ENCODE peak calls at places on chromosomes 3 and 15, in eight cellular contexts. One of them, this sample, is unnamed.

GRCh38 chr15:34154725-34155204 is 52.9 kb downstream of the PGBD4 start:
- DNase-seq in stimulated activated CD4-positive, alpha-beta T cell treated with anti-CD3 and anti-CD28 coated beads, Interleukin-4, amount 100 ng/mL, for 24 hours: peak
- DNase-seq in cardiac fibroblast: peak
- DNase-seq in SW 1271: peak
- DNase-seq in GM06990: peak
- DNase-seq in G401: no peak
- DNase-seq in type B pancreatic cell: no peak
- DNase-seq in head of caudate nucleus: no peak
- DNase-seq in this sample: no peak

GRCh38 chr15:95296626-95297025 is 1033.9 kb upstream of the NR2F2 start:
- DNase-seq in cardiac fibroblast: no peak
- DNase-seq in GM06990: no peak
- DNase-seq in type B pancreatic cell: no peak
- DNase-seq in stimulated activated CD4-positive, alpha-beta T cell treated with anti-CD3 and anti-CD28 coated beads, Interleukin-4, amount 100 ng/mL, for 24 hours: no peak
- DNase-seq in head of caudate nucleus: no peak
- DNase-seq in SW 1271: no peak
- DNase-seq in G401: no peak
- DNase-seq in this sample: no peak

GRCh38 chr15:57541805-57542504 is 49.7 kb upstream of the MYZAP start:
- DNase-seq in G401: peak
- DNase-seq in type B pancreatic cell: no peak
- DNase-seq in head of caudate nucleus: peak
- DNase-seq in SW 1271: peak
- DNase-seq in cardiac fibroblast: peak
- DNase-seq in GM06990: no peak
- DNase-seq in stimulated activated CD4-positive, alpha-beta T cell treated with anti-CD3 and anti-CD28 coated beads, Interleukin-4, amount 100 ng/mL, for 24 hours: peak
- DNase-seq in this sample: peak

GRCh38 chr3:32176989-32177701 is 61.3 kb upstream of the CMTM8 start:
- DNase-seq in G401: peak
- DNase-seq in GM06990: no peak
- DNase-seq in head of caudate nucleus: no peak
- DNase-seq in SW 1271: peak
- DNase-seq in stimulated activated CD4-positive, alpha-beta T cell treated with anti-CD3 and anti-CD28 coated beads, Interleukin-4, amount 100 ng/mL, for 24 hours: peak
- DNase-seq in type B pancreatic cell: no peak
- DNase-seq in cardiac fibroblast: peak
- DNase-seq in this sample: no peak

GRCh38 chr15:69727257-69727924 is 274.8 kb downstream of the RPLP1 start:
- DNase-seq in SW 1271: no peak
- DNase-seq in GM06990: no peak
- DNase-seq in type B pancreatic cell: no peak
- DNase-seq in stimulated activated CD4-positive, alpha-beta T cell treated with anti-CD3 and anti-CD28 coated beads, Interleukin-4, amount 100 ng/mL, for 24 hours: no peak
- DNase-seq in G401: no peak
- DNase-seq in cardiac fibroblast: no peak
- DNase-seq in head of caudate nucleus: no peak
- DNase-seq in this sample: no peak

GRCh38 chr3:29554584-29554983 is 273.7 kb downstream of the RBMS3 start:
- DNase-seq in cardiac fibroblast: no peak
- DNase-seq in head of caudate nucleus: no peak
- DNase-seq in GM06990: no peak
- DNase-seq in SW 1271: no peak
- DNase-seq in stimulated activated CD4-positive, alpha-beta T cell treated with anti-CD3 and anti-CD28 coated beads, Interleukin-4, amount 100 ng/mL, for 24 hours: no peak
- DNase-seq in type B pancreatic cell: no peak
- DNase-seq in G401: no peak
- DNase-seq in this sample: no peak

GRCh38 chr3:137010137-137010536 is 52.4 kb downstream of the IL20RB start:
- DNase-seq in type B pancreatic cell: no peak
- DNase-seq in stimulated activated CD4-positive, alpha-beta T cell treated with anti-CD3 and anti-CD28 coated beads, Interleukin-4, amount 100 ng/mL, for 24 hours: no peak
- DNase-seq in G401: no peak
- DNase-seq in SW 1271: no peak
- DNase-seq in GM06990: no peak
- DNase-seq in head of caudate nucleus: no peak
- DNase-seq in cardiac fibroblast: no peak
- DNase-seq in this sample: no peak

GRCh38 chr15:88805031-88805780 is 2.0 kb downstream of the ACAN start:
- DNase-seq in head of caudate nucleus: no peak
- DNase-seq in stimulated activated CD4-positive, alpha-beta T cell treated with anti-CD3 and anti-CD28 coated beads, Interleukin-4, amount 100 ng/mL, for 24 hours: no peak
- DNase-seq in type B pancreatic cell: no peak
- DNase-seq in GM06990: no peak
- DNase-seq in cardiac fibroblast: no peak
- DNase-seq in SW 1271: peak
- DNase-seq in G401: no peak
- DNase-seq in this sample: no peak

GRCh38 chr3:107540857-107541256 is 18.1 kb downstream of the BBX start:
- DNase-seq in head of caudate nucleus: no peak
- DNase-seq in type B pancreatic cell: no peak
- DNase-seq in cardiac fibroblast: no peak
- DNase-seq in SW 1271: no peak
- DNase-seq in GM06990: no peak
- DNase-seq in stimulated activated CD4-positive, alpha-beta T cell treated with anti-CD3 and anti-CD28 coated beads, Interleukin-4, amount 100 ng/mL, for 24 hours: no peak
- DNase-seq in G401: no peak
- DNase-seq in this sample: no peak

GRCh38 chr3:56494679-56495322 is 26.5 kb upstream of the ERC2 start:
- DNase-seq in G401: peak
- DNase-seq in cardiac fibroblast: peak
- DNase-seq in type B pancreatic cell: peak
- DNase-seq in stimulated activated CD4-positive, alpha-beta T cell treated with anti-CD3 and anti-CD28 coated beads, Interleukin-4, amount 100 ng/mL, for 24 hours: peak
- DNase-seq in SW 1271: peak
- DNase-seq in GM06990: peak
- DNase-seq in head of caudate nucleus: peak
- DNase-seq in this sample: no peak

GRCh38 chr15:40776537-40777141 is 6.9 kb downstream of the C15orf62 start:
- DNase-seq in type B pancreatic cell: no peak
- DNase-seq in SW 1271: no peak
- DNase-seq in G401: no peak
- DNase-seq in stimulated activated CD4-positive, alpha-beta T cell treated with anti-CD3 and anti-CD28 coated beads, Interleukin-4, amount 100 ng/mL, for 24 hours: peak
- DNase-seq in GM06990: no peak
- DNase-seq in head of caudate nucleus: no peak
- DNase-seq in cardiac fibroblast: peak
- DNase-seq in this sample: no peak

GRCh38 chr3:13273604-13274105 is 146.5 kb downstream of the NUP210 start:
- DNase-seq in type B pancreatic cell: no peak
- DNase-seq in cardiac fibroblast: no peak
- DNase-seq in stimulated activated CD4-positive, alpha-beta T cell treated with anti-CD3 and anti-CD28 coated beads, Interleukin-4, amount 100 ng/mL, for 24 hours: no peak
- DNase-seq in SW 1271: no peak
- DNase-seq in GM06990: no peak
- DNase-seq in G401: no peak
- DNase-seq in head of caudate nucleus: no peak
- DNase-seq in this sample: no peak

GRCh38 chr15:74789171-74789627 is 7.3 kb downstream of the CSK start:
- DNase-seq in cardiac fibroblast: no peak
- DNase-seq in type B pancreatic cell: no peak
- DNase-seq in head of caudate nucleus: no peak
- DNase-seq in GM06990: no peak
- DNase-seq in stimulated activated CD4-positive, alpha-beta T cell treated with anti-CD3 and anti-CD28 coated beads, Interleukin-4, amount 100 ng/mL, for 24 hours: no peak
- DNase-seq in G401: no peak
- DNase-seq in SW 1271: no peak
- DNase-seq in this sample: no peak

GRCh38 chr3:97934980-97935695 is 37.1 kb downstream of the RIOX2 start:
- DNase-seq in GM06990: no peak
- DNase-seq in SW 1271: no peak
- DNase-seq in type B pancreatic cell: no peak
- DNase-seq in G401: no peak
- DNase-seq in stimulated activated CD4-positive, alpha-beta T cell treated with anti-CD3 and anti-CD28 coated beads, Interleukin-4, amount 100 ng/mL, for 24 hours: no peak
- DNase-seq in cardiac fibroblast: no peak
- DNase-seq in head of caudate nucleus: no peak
- DNase-seq in this sample: no peak

GRCh38 chr3:14518893-14519292 is 21.2 kb downstream of the GRIP2 start:
- DNase-seq in GM06990: no peak
- DNase-seq in SW 1271: no peak
- DNase-seq in head of caudate nucleus: no peak
- DNase-seq in type B pancreatic cell: no peak
- DNase-seq in G401: no peak
- DNase-seq in stimulated activated CD4-positive, alpha-beta T cell treated with anti-CD3 and anti-CD28 coated beads, Interleukin-4, amount 100 ng/mL, for 24 hours: no peak
- DNase-seq in cardiac fibroblast: no peak
- DNase-seq in this sample: no peak

GRCh38 chr15:70339551-70340517 is 242.1 kb upstream of the TLE3 start:
- DNase-seq in SW 1271: no peak
- DNase-seq in G401: no peak
- DNase-seq in head of caudate nucleus: no peak
- DNase-seq in stimulated activated CD4-positive, alpha-beta T cell treated with anti-CD3 and anti-CD28 coated beads, Interleukin-4, amount 100 ng/mL, for 24 hours: no peak
- DNase-seq in GM06990: no peak
- DNase-seq in cardiac fibroblast: peak
- DNase-seq in type B pancreatic cell: peak
- DNase-seq in this sample: peak

GRCh38 chr15:51096976-51097375 is 2.3 kb upstream of the TNFAIP8L3 start:
- DNase-seq in GM06990: no peak
- DNase-seq in head of caudate nucleus: no peak
- DNase-seq in cardiac fibroblast: peak
- DNase-seq in stimulated activated CD4-positive, alpha-beta T cell treated with anti-CD3 and anti-CD28 coated beads, Interleukin-4, amount 100 ng/mL, for 24 hours: no peak
- DNase-seq in G401: no peak
- DNase-seq in type B pancreatic cell: no peak
- DNase-seq in SW 1271: no peak
- DNase-seq in this sample: no peak

GRCh38 chr3:131602011-131602779 is 99.4 kb upstream of the MRPL3 start:
- DNase-seq in type B pancreatic cell: no peak
- DNase-seq in G401: no peak
- DNase-seq in SW 1271: no peak
- DNase-seq in head of caudate nucleus: no peak
- DNase-seq in stimulated activated CD4-positive, alpha-beta T cell treated with anti-CD3 and anti-CD28 coated beads, Interleukin-4, amount 100 ng/mL, for 24 hours: no peak
- DNase-seq in GM06990: no peak
- DNase-seq in cardiac fibroblast: no peak
- DNase-seq in this sample: no peak

GRCh38 chr3:134338201-134338512 is 36.1 kb downstream of the AMOTL2 start:
- DNase-seq in stimulated activated CD4-positive, alpha-beta T cell treated with anti-CD3 and anti-CD28 coated beads, Interleukin-4, amount 100 ng/mL, for 24 hours: no peak
- DNase-seq in SW 1271: no peak
- DNase-seq in GM06990: no peak
- DNase-seq in type B pancreatic cell: no peak
- DNase-seq in head of caudate nucleus: no peak
- DNase-seq in G401: no peak
- DNase-seq in cardiac fibroblast: no peak
- DNase-seq in this sample: no peak

GRCh38 chr3:74897006-74897405 is 282.5 kb upstream of the CNTN3 start:
- DNase-seq in type B pancreatic cell: no peak
- DNase-seq in G401: no peak
- DNase-seq in GM06990: no peak
- DNase-seq in stimulated activated CD4-positive, alpha-beta T cell treated with anti-CD3 and anti-CD28 coated beads, Interleukin-4, amount 100 ng/mL, for 24 hours: no peak
- DNase-seq in head of caudate nucleus: no peak
- DNase-seq in cardiac fibroblast: peak
- DNase-seq in SW 1271: no peak
- DNase-seq in this sample: no peak

GRCh38 chr3:48990636-48991421 is 788 bp downstream of the P4HTM start:
- DNase-seq in type B pancreatic cell: no peak
- DNase-seq in cardiac fibroblast: peak
- DNase-seq in head of caudate nucleus: peak
- DNase-seq in stimulated activated CD4-positive, alpha-beta T cell treated with anti-CD3 and anti-CD28 coated beads, Interleukin-4, amount 100 ng/mL, for 24 hours: peak
- DNase-seq in SW 1271: no peak
- DNase-seq in G401: peak
- DNase-seq in GM06990: no peak
- DNase-seq in this sample: no peak

GRCh38 chr3:47266709-47267489 is 15.7 kb downstream of the KIF9 start:
- DNase-seq in cardiac fibroblast: peak
- DNase-seq in SW 1271: peak
- DNase-seq in stimulated activated CD4-positive, alpha-beta T cell treated with anti-CD3 and anti-CD28 coated beads, Interleukin-4, amount 100 ng/mL, for 24 hours: peak
- DNase-seq in G401: no peak
- DNase-seq in GM06990: peak
- DNase-seq in head of caudate nucleus: peak
- DNase-seq in type B pancreatic cell: no peak
- DNase-seq in this sample: no peak

GRCh38 chr3:50671331-50671730 is 3.4 kb upstream of the DOCK3 start:
- DNase-seq in stimulated activated CD4-positive, alpha-beta T cell treated with anti-CD3 and anti-CD28 coated beads, Interleukin-4, amount 100 ng/mL, for 24 hours: no peak
- DNase-seq in type B pancreatic cell: no peak
- DNase-seq in cardiac fibroblast: peak
- DNase-seq in SW 1271: peak
- DNase-seq in G401: no peak
- DNase-seq in head of caudate nucleus: no peak
- DNase-seq in GM06990: no peak
- DNase-seq in this sample: no peak

GRCh38 chr3:64454179-64454578 is 228.9 kb upstream of the PRICKLE2 start:
- DNase-seq in cardiac fibroblast: peak
- DNase-seq in SW 1271: no peak
- DNase-seq in GM06990: no peak
- DNase-seq in head of caudate nucleus: no peak
- DNase-seq in stimulated activated CD4-positive, alpha-beta T cell treated with anti-CD3 and anti-CD28 coated beads, Interleukin-4, amount 100 ng/mL, for 24 hours: no peak
- DNase-seq in G401: no peak
- DNase-seq in type B pancreatic cell: no peak
- DNase-seq in this sample: no peak

GRCh38 chr3:64619216-64619615 is 68.6 kb downstream of the ADAMTS9 start:
- DNase-seq in cardiac fibroblast: no peak
- DNase-seq in GM06990: no peak
- DNase-seq in stimulated activated CD4-positive, alpha-beta T cell treated with anti-CD3 and anti-CD28 coated beads, Interleukin-4, amount 100 ng/mL, for 24 hours: no peak
- DNase-seq in head of caudate nucleus: no peak
- DNase-seq in SW 1271: no peak
- DNase-seq in G401: no peak
- DNase-seq in type B pancreatic cell: no peak
- DNase-seq in this sample: no peak

GRCh38 chr15:101161656-101162055 is 90.2 kb downstream of the CHSY1 start:
- DNase-seq in SW 1271: no peak
- DNase-seq in head of caudate nucleus: no peak
- DNase-seq in type B pancreatic cell: no peak
- DNase-seq in GM06990: no peak
- DNase-seq in G401: no peak
- DNase-seq in stimulated activated CD4-positive, alpha-beta T cell treated with anti-CD3 and anti-CD28 coated beads, Interleukin-4, amount 100 ng/mL, for 24 hours: peak
- DNase-seq in cardiac fibroblast: no peak
- DNase-seq in this sample: no peak

GRCh38 chr3:127385540-127385870 is 97.7 kb upstream of the PRR20G start:
- DNase-seq in G401: no peak
- DNase-seq in SW 1271: no peak
- DNase-seq in head of caudate nucleus: no peak
- DNase-seq in type B pancreatic cell: no peak
- DNase-seq in GM06990: no peak
- DNase-seq in cardiac fibroblast: no peak
- DNase-seq in stimulated activated CD4-positive, alpha-beta T cell treated with anti-CD3 and anti-CD28 coated beads, Interleukin-4, amount 100 ng/mL, for 24 hours: no peak
- DNase-seq in this sample: no peak

GRCh38 chr3:42590989-42591756 is 513 bp downstream of the SS18L2 start:
- DNase-seq in type B pancreatic cell: no peak
- DNase-seq in cardiac fibroblast: peak
- DNase-seq in SW 1271: no peak
- DNase-seq in GM06990: no peak
- DNase-seq in head of caudate nucleus: no peak
- DNase-seq in G401: no peak
- DNase-seq in stimulated activated CD4-positive, alpha-beta T cell treated with anti-CD3 and anti-CD28 coated beads, Interleukin-4, amount 100 ng/mL, for 24 hours: no peak
- DNase-seq in this sample: no peak

GRCh38 chr3:169604568-169604967 is 58.9 kb downstream of the MECOM start:
- DNase-seq in G401: no peak
- DNase-seq in cardiac fibroblast: peak
- DNase-seq in stimulated activated CD4-positive, alpha-beta T cell treated with anti-CD3 and anti-CD28 coated beads, Interleukin-4, amount 100 ng/mL, for 24 hours: no peak
- DNase-seq in head of caudate nucleus: no peak
- DNase-seq in type B pancreatic cell: no peak
- DNase-seq in SW 1271: no peak
- DNase-seq in GM06990: no peak
- DNase-seq in this sample: no peak

GRCh38 chr15:74318376-74319137 is 48.9 kb downstream of the CYP11A1 start:
- DNase-seq in G401: no peak
- DNase-seq in GM06990: peak
- DNase-seq in head of caudate nucleus: peak
- DNase-seq in stimulated activated CD4-positive, alpha-beta T cell treated with anti-CD3 and anti-CD28 coated beads, Interleukin-4, amount 100 ng/mL, for 24 hours: no peak
- DNase-seq in type B pancreatic cell: no peak
- DNase-seq in SW 1271: no peak
- DNase-seq in cardiac fibroblast: peak
- DNase-seq in this sample: no peak

GRCh38 chr3:157495846-157496245 is 7.4 kb downstream of the VEPH1 start:
- DNase-seq in head of caudate nucleus: no peak
- DNase-seq in G401: no peak
- DNase-seq in stimulated activated CD4-positive, alpha-beta T cell treated with anti-CD3 and anti-CD28 coated beads, Interleukin-4, amount 100 ng/mL, for 24 hours: no peak
- DNase-seq in cardiac fibroblast: no peak
- DNase-seq in type B pancreatic cell: no peak
- DNase-seq in GM06990: no peak
- DNase-seq in SW 1271: no peak
- DNase-seq in this sample: no peak

GRCh38 chr15:39621961-39622360 is 41.1 kb downstream of the THBS1 start:
- DNase-seq in GM06990: no peak
- DNase-seq in stimulated activated CD4-positive, alpha-beta T cell treated with anti-CD3 and anti-CD28 coated beads, Interleukin-4, amount 100 ng/mL, for 24 hours: no peak
- DNase-seq in G401: peak
- DNase-seq in cardiac fibroblast: no peak
- DNase-seq in head of caudate nucleus: no peak
- DNase-seq in type B pancreatic cell: no peak
- DNase-seq in SW 1271: no peak
- DNase-seq in this sample: no peak

GRCh38 chr15:53644681-53645080 is 114.8 kb downstream of the WDR72 start:
- DNase-seq in stimulated activated CD4-positive, alpha-beta T cell treated with anti-CD3 and anti-CD28 coated beads, Interleukin-4, amount 100 ng/mL, for 24 hours: no peak
- DNase-seq in head of caudate nucleus: no peak
- DNase-seq in G401: no peak
- DNase-seq in cardiac fibroblast: no peak
- DNase-seq in type B pancreatic cell: no peak
- DNase-seq in GM06990: no peak
- DNase-seq in SW 1271: no peak
- DNase-seq in this sample: no peak